ENCODE peak calls at places on chromosomes 16 and 17, in six cellular contexts. Y, M, V, F, X and K are unnamed samples.

GRCh38 chr16:31700200-31700529 is 172.5 kb downstream of the AHSP start:
- DNase-seq in X (no peak), V (no peak), Y (peak), M (no peak), F (no peak), K (no peak)

GRCh38 chr16:74726736-74727135 is 26.1 kb upstream of the MLKL start:
- DNase-seq in Y (no peak), M (peak), X (no peak), F (no peak), V (no peak), K (no peak)

GRCh38 chr17:18230288-18231141 is 5.1 kb downstream of the LLGL1 start:
- DNase-seq in Y (no peak), M (no peak), F (no peak), V (no peak), X (no peak), K (no peak)

GRCh38 chr17:32673964-32674363 is 187.2 kb downstream of the CDK5R1 start:
- DNase-seq in Y (no peak), X (no peak), V (no peak), M (no peak), F (no peak), K (peak)

GRCh38 chr17:49494937-49495841 is at the start of gene NGFR:
- DNase-seq in X (no peak), V (peak), F (peak), M (peak), Y (peak), K (peak)

GRCh38 chr17:83204230-83204725 is 124.9 kb downstream of the METRNL start:
- DNase-seq in X (no peak), V (no peak), F (no peak), Y (no peak), M (peak), K (no peak)

GRCh38 chr16:72469932-72470331 is 298.0 kb upstream of the PMFBP1 start:
- DNase-seq in F (no peak), M (no peak), X (no peak), Y (no peak), V (no peak), K (no peak)

GRCh38 chr17:39325528-39326240 is 75.7 kb downstream of the FBXL20 start:
- DNase-seq in X (no peak), M (no peak), Y (no peak), F (no peak), V (no peak), K (no peak)

GRCh38 chr16:74499114-74499513 is 77.8 kb upstream of the CLEC18B start:
- DNase-seq in Y (no peak), F (no peak), X (no peak), M (no peak), V (no peak), K (no peak)

GRCh38 chr16:76668207-76668725 is 391.1 kb downstream of the CNTNAP4 start:
- DNase-seq in X (no peak), Y (no peak), F (no peak), M (peak), V (no peak), K (no peak)
- TF ChIP-seq CTCF in X (no peak), Y (no peak), F (no peak), M (no peak), V (no peak), K (no peak)

GRCh38 chr17:31525801-31526549 is 134.5 kb downstream of the RAB11FIP4 start:
- DNase-seq in V (no peak), X (no peak), F (no peak), Y (no peak), M (peak), K (no peak)
- TF ChIP-seq CTCF in V (peak), X (peak), F (no peak), Y (peak), M (no peak), K (peak)

DNA sequence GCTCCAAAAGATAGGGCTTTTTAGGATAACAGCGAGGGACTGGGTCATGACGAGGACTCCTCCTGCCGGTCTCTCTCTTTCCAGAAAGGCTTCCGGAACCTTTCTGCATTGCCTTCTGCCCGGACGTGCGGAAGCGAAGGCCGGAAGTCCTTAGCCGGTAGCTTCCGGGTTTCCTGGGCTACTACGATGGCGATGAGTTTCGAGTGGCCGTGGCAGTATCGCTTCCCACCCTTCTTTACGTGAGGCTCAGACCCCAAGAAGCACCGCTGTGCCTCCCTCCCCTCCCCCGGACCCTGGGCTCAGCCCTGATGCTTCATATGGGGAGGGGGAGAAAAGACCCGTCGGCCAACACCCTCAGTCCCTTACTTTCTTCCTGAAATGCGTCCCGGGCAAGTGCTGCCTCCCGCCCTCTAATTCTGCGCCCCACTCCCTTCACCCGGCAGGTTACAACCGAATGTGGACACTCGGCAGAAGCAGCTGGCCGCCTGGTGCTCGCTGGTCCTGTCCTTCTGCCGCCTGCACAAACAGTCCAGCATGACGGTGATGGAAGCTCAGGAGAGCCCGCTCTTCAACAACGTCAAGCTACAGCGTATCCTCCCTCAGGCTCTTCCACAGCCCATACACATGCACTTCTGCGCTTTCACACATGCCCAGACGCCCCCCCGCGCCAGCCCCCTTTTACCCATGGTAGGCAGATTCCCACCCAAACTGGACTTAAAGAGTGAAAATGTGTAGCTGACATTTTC is at the start of gene VPS25:
- DNase-seq in V (peak), F (peak), X (peak), M (peak), Y (peak), K (peak)
- TF ChIP-seq CTCF in V (peak), F (no peak), X (peak), M (no peak), Y (peak), K (peak)

GRCh38 chr16:63530208-63530607 is 1494.0 kb upstream of the CDH8 start:
- DNase-seq in M (no peak), V (no peak), F (no peak), X (no peak), Y (no peak), K (no peak)
- TF ChIP-seq CTCF in M (no peak), V (peak), F (no peak), X (peak), Y (peak), K (peak)